ENCODE peak calls at places on chromosomes 12 and 14, in four cellular contexts. I, K, E and P are unnamed samples.
A peak's percentile ranks its signal among the peaks of the same experiment; 100 is the strongest.

GRCh38 chr12:19964549-19964948 is 403.8 kb upstream of the PDE3A start:
- DNase-seq in I (no peak), K (no peak), E (no peak), P (no peak)

GRCh38 chr14:93974299-93974698 is 2.1 kb downstream of the ASB2 start:
- DNase-seq in I (no peak), K (no peak), E (no peak), P (no peak)

GRCh38 chr12:20096430-20096829 is 271.9 kb upstream of the PDE3A start:
- DNase-seq in I (no peak), K (no peak), E (no peak), P (no peak)

GRCh38 chr12:105855691-105856405 is 282.9 kb downstream of the NUAK1 start:
- DNase-seq in I (no peak), K (no peak), E (no peak), P (no peak)

GRCh38 chr12:120674172-120674571 is 12.8 kb upstream of the MLEC start:
- DNase-seq in I (no peak), K (no peak), E (no peak), P (no peak)

GRCh38 chr12:2895511-2895910 is 4.8 kb downstream of the TULP3 start:
- DNase-seq in I (no peak), K (no peak), E (no peak), P (no peak)

GRCh38 chr14:51616256-51616655 is 35.5 kb upstream of the FRMD6 start:
- DNase-seq in I (no peak), K (no peak), E (no peak), P (no peak)

GRCh38 chr12:90086281-90086680 is 377.6 kb upstream of the ATP2B1 start:
- DNase-seq in I (no peak), K (no peak), E (no peak), P (no peak)

GRCh38 chr12:60872850-60873713 is 1277.3 kb downstream of the SLC16A7 start:
- DNase-seq in I (peak; percentile 35), K (no peak), E (no peak), P (peak; percentile 21)

GRCh38 chr12:47787596-47788319 is 14.7 kb downstream of the SLC48A1 start:
- DNase-seq in I (no peak), K (no peak), E (no peak), P (no peak)

GRCh38 chr12:42756841-42757661 is 167.5 kb upstream of the PRICKLE1 start:
- DNase-seq in I (peak; percentile 65), K (peak; percentile 85), E (no peak), P (peak; percentile 17)

GRCh38 chr14:102085503-102085902 is 1.3 kb downstream of the HSP90AA1 start:
- DNase-seq in I (no peak), K (no peak), E (no peak), P (no peak)

GRCh38 chr12:25675808-25676207 is 122.7 kb upstream of the LMNTD1 start:
- DNase-seq in I (no peak), K (no peak), E (no peak), P (no peak)

GRCh38 chr12:92533280-92533890 is 169.4 kb upstream of the PLEKHG7 start:
- DNase-seq in I (no peak), K (no peak), E (no peak), P (no peak)

GRCh38 chr12:18141583-18141982 is 51.6 kb upstream of the RERGL start:
- DNase-seq in I (no peak), K (no peak), E (no peak), P (no peak)

GRCh38 chr12:105967038-105967776 is 171.5 kb downstream of the NUAK1 start:
- DNase-seq in I (no peak), K (no peak), E (no peak), P (no peak)

GRCh38 chr12:57272337-57273151 is 21.6 kb upstream of the STAC3 start:
- DNase-seq in I (no peak), K (no peak), E (peak; percentile 49), P (no peak)

GRCh38 chr12:104638760-104639319 is 182.1 kb downstream of the CHST11 start:
- DNase-seq in I (no peak), K (no peak), E (no peak), P (no peak)

GRCh38 chr12:112001555-112001954 is 11.4 kb downstream of the TMEM116 start:
- DNase-seq in I (no peak), K (no peak), E (no peak), P (no peak)

GRCh38 chr12:91414147-91414546 is 231.5 kb upstream of the DCN start:
- DNase-seq in I (no peak), K (no peak), E (no peak), P (no peak)

GRCh38 chr14:73829526-73830431 is 21.9 kb upstream of the PTGR2 start:
- DNase-seq in I (no peak), K (no peak), E (no peak), P (no peak)

GRCh38 chr14:73237219-73237785 is at the start of gene PAPLN:
- DNase-seq in I (peak; percentile 77), K (peak; percentile 8), E (peak; percentile 73), P (no peak)

GRCh38 chr12:3218150-3218845 is 141.1 kb downstream of the TSPAN9 start:
- DNase-seq in I (no peak), K (no peak), E (peak; percentile 87), P (no peak)

GRCh38 chr14:30355431-30355913 is 203.5 kb upstream of the G2E3 start:
- DNase-seq in I (no peak), K (no peak), E (no peak), P (no peak)

DNA sequence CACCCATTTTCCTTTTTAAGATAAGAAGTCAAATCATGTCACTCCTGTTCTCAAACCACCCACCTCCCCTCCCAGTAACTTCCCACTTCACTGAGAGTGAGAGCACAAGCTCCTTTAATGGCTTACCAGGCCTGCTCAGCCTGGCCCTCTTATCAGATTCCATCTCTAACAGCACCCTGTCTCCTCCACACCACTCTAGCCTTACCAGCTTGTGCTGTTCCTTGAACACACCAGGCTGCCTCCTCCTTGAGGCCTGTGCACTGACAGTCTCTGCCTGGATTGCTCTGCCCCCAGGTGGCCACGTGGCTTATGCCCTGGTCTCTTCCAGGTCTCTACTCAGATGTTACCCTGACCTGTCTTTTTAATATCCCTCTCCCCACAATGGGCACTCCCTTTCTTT is 40.1 kb upstream of the EVL start:
- DNase-seq in I (no peak), K (peak; percentile 35), E (peak; percentile 56), P (peak; percentile 95)
- TF ChIP-seq JUND in I (no peak), K (no peak), E (no peak), P (no peak)

DNA sequence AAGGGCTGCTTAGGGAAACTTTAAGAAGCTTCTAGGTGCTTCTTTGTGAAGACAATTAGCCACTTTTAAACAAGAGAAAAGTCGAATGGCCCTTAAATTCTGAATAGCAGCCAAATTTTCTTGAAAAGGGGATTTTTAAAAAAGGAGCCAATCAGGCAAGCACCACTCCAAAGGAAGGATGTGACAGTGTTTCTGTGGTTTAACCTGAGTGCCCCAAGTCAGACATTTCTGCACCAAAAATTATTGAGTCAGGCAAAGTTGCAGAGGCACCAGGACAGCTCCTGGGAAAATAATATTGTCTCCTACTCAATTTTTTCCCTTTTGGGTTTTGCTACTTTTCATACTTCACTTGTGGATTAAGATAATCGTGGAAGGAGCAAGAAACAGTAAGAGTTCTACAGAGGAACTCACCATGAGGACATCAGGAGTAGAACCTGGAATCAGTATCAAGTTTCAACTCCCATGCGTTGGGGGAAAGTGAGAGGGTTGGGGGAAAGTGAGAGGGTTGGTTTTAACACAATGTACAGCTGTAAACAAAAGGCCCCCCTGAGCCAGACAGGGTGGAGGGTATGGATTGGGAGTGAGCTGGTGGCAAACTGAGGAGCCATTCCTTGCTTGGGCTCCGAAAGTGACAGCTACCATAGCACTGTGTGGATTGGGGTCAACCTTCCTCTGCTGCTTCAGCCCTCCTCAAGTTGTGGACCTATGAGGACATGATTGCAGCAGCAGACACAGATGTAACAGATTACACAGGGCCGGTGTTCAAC is 90.8 kb downstream of the SLC38A1 start:
- DNase-seq in I (no peak), K (no peak), E (no peak), P (no peak)
- TF ChIP-seq JUND in I (no peak), K (no peak), E (no peak), P (no peak)

DNA sequence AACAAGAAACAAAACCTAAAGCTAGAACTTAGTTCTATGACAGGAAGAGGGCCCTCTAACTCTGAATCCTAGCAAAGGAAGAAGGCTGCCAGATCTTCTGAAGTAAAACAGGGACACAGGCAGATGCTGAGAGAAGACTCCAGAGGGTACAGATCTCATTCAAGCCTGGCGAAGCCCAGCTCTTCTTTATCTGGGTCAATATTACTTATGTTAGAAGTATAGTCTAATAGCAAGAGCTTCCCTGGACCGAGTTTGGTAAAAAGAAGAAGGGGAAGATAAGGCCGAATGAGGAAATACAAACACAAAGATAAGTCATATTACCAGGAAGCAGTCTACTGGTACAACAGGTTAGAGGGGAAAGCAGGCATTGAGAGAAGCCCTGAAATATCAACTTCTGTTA is 79.9 kb upstream of the CCDC91 start:
- DNase-seq in I (no peak), K (no peak), E (no peak), P (peak; percentile 17)
- TF ChIP-seq JUND in I (no peak), K (no peak), E (no peak), P (no peak)

GRCh38 chr12:31470462-31470861 is 120.5 kb downstream of the DENND5B start:
- DNase-seq in I (no peak), K (no peak), E (no peak), P (no peak)

GRCh38 chr12:31466768-31467167 is 124.2 kb downstream of the DENND5B start:
- DNase-seq in I (no peak), K (no peak), E (no peak), P (no peak)

GRCh38 chr12:31460024-31460423 is 130.9 kb downstream of the DENND5B start:
- DNase-seq in I (no peak), K (no peak), E (no peak), P (peak; percentile 87)

GRCh38 chr12:31465002-31465401 is 125.9 kb downstream of the DENND5B start:
- DNase-seq in I (no peak), K (no peak), E (no peak), P (no peak)
- TF ChIP-seq JUND in I (no peak), K (no peak), E (no peak), P (no peak)

GRCh38 chr12:8609061-8609570 is 3.5 kb downstream of the AICDA start:
- DNase-seq in I (no peak), K (peak; percentile 35), E (peak; percentile 59), P (peak; percentile 4)
- TF ChIP-seq JUND in I (no peak), K (no peak), E (no peak), P (no peak)

DNA sequence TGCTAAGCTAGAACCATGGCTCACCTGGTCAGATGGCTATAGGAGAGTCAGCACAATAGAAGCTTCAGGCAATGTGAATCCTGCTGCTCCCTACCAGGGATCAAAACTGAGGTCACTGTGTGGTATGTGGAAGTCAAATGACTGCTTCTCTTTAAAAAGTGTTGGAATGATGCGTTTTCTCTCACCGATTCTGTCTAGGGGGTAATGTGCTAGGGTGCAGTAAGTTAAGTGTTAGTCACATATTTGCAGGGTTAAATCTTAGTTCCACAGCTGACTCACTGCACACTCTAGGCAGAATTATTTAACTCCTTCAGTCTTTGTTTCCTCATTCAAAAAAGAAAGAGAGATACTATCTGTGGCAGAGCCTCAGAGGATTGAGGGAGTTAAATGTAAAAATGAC is 696.6 kb downstream of the DIO2 start:
- DNase-seq in I (no peak), K (no peak), E (no peak), P (no peak)
- TF ChIP-seq JUND in I (no peak), K (no peak), E (peak; percentile 51), P (no peak)

GRCh38 chr14:88695873-88696272 is 96.9 kb downstream of the EML5 start:
- DNase-seq in I (no peak), K (no peak), E (no peak), P (no peak)
- TF ChIP-seq JUND in I (no peak), K (no peak), E (no peak), P (no peak)